ENCODE peak calls at places on chromosomes 16 and 17, in eight cellular contexts. One of them, this sample, is unnamed.

GRCh38 chr16:27402964-27403600 is 1.1 kb downstream of the IL21R start:
- DNase-seq in stomach: no peak
- DNase-seq in RCC 7860: no peak
- DNase-seq in NCI-H187: no peak
- DNase-seq in left cardiac atrium: no peak
- DNase-seq in activated CD4-positive, CD25-positive, alpha-beta regulatory T cell: peak
- DNase-seq in NCI-H460: no peak
- DNase-seq in AG09309: no peak
- DNase-seq in this sample: no peak

GRCh38 chr17:33267279-33267790 is 25.8 kb downstream of the ASIC2 start:
- DNase-seq in stomach: no peak
- DNase-seq in RCC 7860: peak
- DNase-seq in NCI-H187: no peak
- DNase-seq in left cardiac atrium: no peak
- DNase-seq in activated CD4-positive, CD25-positive, alpha-beta regulatory T cell: no peak
- DNase-seq in NCI-H460: no peak
- DNase-seq in AG09309: no peak
- DNase-seq in this sample: no peak

GRCh38 chr16:31128711-31129567 is 6.6 kb downstream of the PRSS8 start:
- DNase-seq in stomach: peak
- DNase-seq in RCC 7860: no peak
- DNase-seq in NCI-H187: no peak
- DNase-seq in left cardiac atrium: peak
- DNase-seq in activated CD4-positive, CD25-positive, alpha-beta regulatory T cell: no peak
- DNase-seq in NCI-H460: no peak
- DNase-seq in AG09309: no peak
- DNase-seq in this sample: no peak

GRCh38 chr17:8630227-8630801 is at the start of gene MYH10:
- DNase-seq in stomach: no peak
- DNase-seq in RCC 7860: no peak
- DNase-seq in NCI-H187: no peak
- DNase-seq in left cardiac atrium: peak
- DNase-seq in activated CD4-positive, CD25-positive, alpha-beta regulatory T cell: no peak
- DNase-seq in NCI-H460: no peak
- DNase-seq in AG09309: no peak
- DNase-seq in this sample: peak

GRCh38 chr17:61456688-61457225 is 4.5 kb downstream of the TBX4 start:
- DNase-seq in stomach: no peak
- DNase-seq in RCC 7860: no peak
- DNase-seq in NCI-H187: no peak
- DNase-seq in left cardiac atrium: no peak
- DNase-seq in activated CD4-positive, CD25-positive, alpha-beta regulatory T cell: no peak
- DNase-seq in NCI-H460: no peak
- DNase-seq in AG09309: no peak
- DNase-seq in this sample: no peak

GRCh38 chr17:41864498-41864836 is 756 bp downstream of the KLHL11 start:
- DNase-seq in stomach: no peak
- DNase-seq in RCC 7860: no peak
- DNase-seq in NCI-H187: no peak
- DNase-seq in left cardiac atrium: no peak
- DNase-seq in activated CD4-positive, CD25-positive, alpha-beta regulatory T cell: no peak
- DNase-seq in NCI-H460: no peak
- DNase-seq in AG09309: no peak
- DNase-seq in this sample: no peak

GRCh38 chr16:87233928-87234327 is 83.3 kb downstream of the C16orf95 start:
- DNase-seq in stomach: no peak
- DNase-seq in RCC 7860: no peak
- DNase-seq in NCI-H187: no peak
- DNase-seq in left cardiac atrium: no peak
- DNase-seq in activated CD4-positive, CD25-positive, alpha-beta regulatory T cell: no peak
- DNase-seq in NCI-H460: no peak
- DNase-seq in AG09309: no peak
- DNase-seq in this sample: no peak

GRCh38 chr17:81416612-81417011 is 21.4 kb downstream of the BAHCC1 start:
- DNase-seq in stomach: no peak
- DNase-seq in RCC 7860: no peak
- DNase-seq in NCI-H187: no peak
- DNase-seq in left cardiac atrium: no peak
- DNase-seq in activated CD4-positive, CD25-positive, alpha-beta regulatory T cell: no peak
- DNase-seq in NCI-H460: no peak
- DNase-seq in AG09309: no peak
- DNase-seq in this sample: no peak

GRCh38 chr17:73633736-73634135 is 10.5 kb downstream of the SDK2 start:
- DNase-seq in stomach: no peak
- DNase-seq in RCC 7860: no peak
- DNase-seq in NCI-H187: no peak
- DNase-seq in left cardiac atrium: no peak
- DNase-seq in activated CD4-positive, CD25-positive, alpha-beta regulatory T cell: no peak
- DNase-seq in NCI-H460: no peak
- DNase-seq in AG09309: no peak
- DNase-seq in this sample: no peak

GRCh38 chr16:77711775-77712174 is 10.5 kb upstream of the NUDT7 start:
- DNase-seq in stomach: peak
- DNase-seq in RCC 7860: no peak
- DNase-seq in NCI-H187: no peak
- DNase-seq in left cardiac atrium: no peak
- DNase-seq in activated CD4-positive, CD25-positive, alpha-beta regulatory T cell: no peak
- DNase-seq in NCI-H460: no peak
- DNase-seq in AG09309: no peak
- DNase-seq in this sample: no peak

GRCh38 chr17:65664296-65664695 is 102.8 kb upstream of the AXIN2 start:
- DNase-seq in stomach: no peak
- DNase-seq in RCC 7860: no peak
- DNase-seq in NCI-H187: no peak
- DNase-seq in left cardiac atrium: no peak
- DNase-seq in activated CD4-positive, CD25-positive, alpha-beta regulatory T cell: no peak
- DNase-seq in NCI-H460: no peak
- DNase-seq in AG09309: no peak
- DNase-seq in this sample: no peak

GRCh38 chr16:68539704-68540370 is 746 bp downstream of the ZFP90 start:
- DNase-seq in stomach: no peak
- DNase-seq in RCC 7860: no peak
- DNase-seq in NCI-H187: no peak
- DNase-seq in left cardiac atrium: no peak
- DNase-seq in activated CD4-positive, CD25-positive, alpha-beta regulatory T cell: no peak
- DNase-seq in NCI-H460: no peak
- DNase-seq in AG09309: no peak
- DNase-seq in this sample: no peak

GRCh38 chr17:8226536-8227237 is 16.3 kb upstream of the AURKB start:
- DNase-seq in stomach: peak
- DNase-seq in RCC 7860: peak
- DNase-seq in NCI-H187: peak
- DNase-seq in left cardiac atrium: peak
- DNase-seq in activated CD4-positive, CD25-positive, alpha-beta regulatory T cell: peak
- DNase-seq in NCI-H460: peak
- DNase-seq in AG09309: peak
- DNase-seq in this sample: peak

GRCh38 chr17:79633937-79634813 is 23.3 kb upstream of the RBFOX3 start:
- DNase-seq in stomach: peak
- DNase-seq in RCC 7860: no peak
- DNase-seq in NCI-H187: no peak
- DNase-seq in left cardiac atrium: peak
- DNase-seq in activated CD4-positive, CD25-positive, alpha-beta regulatory T cell: no peak
- DNase-seq in NCI-H460: no peak
- DNase-seq in AG09309: no peak
- DNase-seq in this sample: peak

GRCh38 chr17:53722407-53722806 is 100.3 kb upstream of the KIF2B start:
- DNase-seq in stomach: no peak
- DNase-seq in RCC 7860: peak
- DNase-seq in NCI-H187: no peak
- DNase-seq in left cardiac atrium: no peak
- DNase-seq in activated CD4-positive, CD25-positive, alpha-beta regulatory T cell: no peak
- DNase-seq in NCI-H460: no peak
- DNase-seq in AG09309: peak
- DNase-seq in this sample: no peak

GRCh38 chr17:82200743-82201497 is 11.7 kb downstream of the CCDC57 start:
- DNase-seq in stomach: no peak
- DNase-seq in RCC 7860: no peak
- DNase-seq in NCI-H187: no peak
- DNase-seq in left cardiac atrium: no peak
- DNase-seq in activated CD4-positive, CD25-positive, alpha-beta regulatory T cell: no peak
- DNase-seq in NCI-H460: no peak
- DNase-seq in AG09309: no peak
- DNase-seq in this sample: no peak

GRCh38 chr16:69497876-69498596 is 67.7 kb upstream of the NFAT5 start:
- DNase-seq in stomach: no peak
- DNase-seq in RCC 7860: no peak
- DNase-seq in NCI-H187: no peak
- DNase-seq in left cardiac atrium: no peak
- DNase-seq in activated CD4-positive, CD25-positive, alpha-beta regulatory T cell: no peak
- DNase-seq in NCI-H460: no peak
- DNase-seq in AG09309: no peak
- DNase-seq in this sample: no peak

GRCh38 chr16:3009568-3010390 is 2.9 kb upstream of the CLDN9 start:
- DNase-seq in stomach: peak
- DNase-seq in RCC 7860: no peak
- DNase-seq in NCI-H187: no peak
- DNase-seq in left cardiac atrium: no peak
- DNase-seq in activated CD4-positive, CD25-positive, alpha-beta regulatory T cell: no peak
- DNase-seq in NCI-H460: no peak
- DNase-seq in AG09309: no peak
- DNase-seq in this sample: no peak

GRCh38 chr17:55540414-55541091 is 29.3 kb upstream of the SMIM36 start:
- DNase-seq in stomach: no peak
- DNase-seq in RCC 7860: peak
- DNase-seq in NCI-H187: no peak
- DNase-seq in left cardiac atrium: no peak
- DNase-seq in activated CD4-positive, CD25-positive, alpha-beta regulatory T cell: no peak
- DNase-seq in NCI-H460: peak
- DNase-seq in AG09309: no peak
- DNase-seq in this sample: no peak